ENCODE peak calls at places on chromosomes 6 and 20, in six cellular contexts. N is mucosa of descending colon; K is CD8-positive, alpha-beta T cell; B is psoas muscle; G is hepatocyte; Q is neural progenitor cell. W is an unnamed sample.

GRCh38 chr20:41444821-41445220 is 78.2 kb upstream of the EMILIN3 start:
- DNase-seq in N (no peak), K (no peak), B (no peak), G (no peak), Q (no peak), W (no peak)

GRCh38 chr6:85077098-85077497 is 312.7 kb upstream of the TBX18 start:
- DNase-seq in N (no peak), K (no peak), B (no peak), G (no peak), Q (no peak), W (no peak)

GRCh38 chr6:35036059-35036827 is 104.9 kb downstream of the TCP11 start:
- DNase-seq in N (no peak), K (no peak), B (no peak), G (no peak), Q (no peak), W (no peak)

GRCh38 chr6:24033284-24033683 is 92.7 kb upstream of the NRSN1 start:
- DNase-seq in N (no peak), K (no peak), B (no peak), G (no peak), Q (peak; percentile 41), W (no peak)

GRCh38 chr20:19903168-19903676 is 113.9 kb upstream of the NAA20 start:
- DNase-seq in N (peak; percentile 43), K (no peak), B (no peak), G (peak; percentile 49), Q (no peak), W (no peak)

GRCh38 chr6:16146028-16146427 is 17.1 kb downstream of the MYLIP start:
- DNase-seq in N (no peak), K (no peak), B (peak; percentile 63), G (no peak), Q (no peak), W (no peak)

GRCh38 chr6:56649053-56649769 is 6.5 kb upstream of the DST start:
- DNase-seq in N (no peak), K (no peak), B (no peak), G (peak; percentile 27), Q (no peak), W (no peak)

GRCh38 chr6:47633141-47633540 is 65.2 kb upstream of the ADGRF4 start:
- DNase-seq in N (no peak), K (no peak), B (no peak), G (peak; percentile 15), Q (peak; percentile 48), W (no peak)

GRCh38 chr20:43983359-43983758 is 68.7 kb downstream of the TOX2 start:
- DNase-seq in N (peak; percentile 86), K (no peak), B (no peak), G (no peak), Q (no peak), W (no peak)

GRCh38 chr6:11609324-11610071 is 71.9 kb downstream of the TMEM170B start:
- DNase-seq in N (no peak), K (no peak), B (no peak), G (no peak), Q (peak; percentile 47), W (peak; percentile 52)

GRCh38 chr6:44441091-44441855 is 53.8 kb downstream of the CDC5L start:
- DNase-seq in N (no peak), K (no peak), B (no peak), G (no peak), Q (no peak), W (no peak)
- TF ChIP-seq CTCF in N (no peak), K (no peak), B (no peak), G (no peak), Q (no peak), W (no peak)

DNA sequence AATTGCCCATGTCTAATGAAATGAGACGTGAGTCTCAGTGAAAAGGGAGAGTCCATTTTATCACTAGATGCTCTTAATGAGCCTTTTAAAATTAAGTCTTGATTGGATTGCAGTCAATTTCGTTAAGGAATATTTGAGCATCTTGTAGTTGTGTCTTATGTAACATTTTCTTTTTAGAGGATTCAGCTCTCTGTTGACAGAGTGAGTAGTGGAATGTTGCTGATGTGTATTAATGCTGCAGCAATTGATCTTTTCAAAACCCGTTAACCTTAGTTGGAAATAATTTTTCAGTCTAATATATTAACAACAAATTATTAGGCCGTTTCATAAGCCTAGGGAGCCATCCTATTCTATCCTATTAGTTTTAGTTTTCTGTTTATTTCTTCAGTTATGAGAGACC is 77.4 kb downstream of the QKI start:
- DNase-seq in N (no peak), K (no peak), B (no peak), G (no peak), Q (no peak), W (no peak)
- H3K4me3 ChIP-seq in N (no peak overlapping the region), K (no peak overlapping the region), B (peak overlapping the region; percentile 6), G (no peak overlapping the region), Q (no peak overlapping the region), W (no peak overlapping the region)

GRCh38 chr20:17941826-17942196 is 26.8 kb downstream of the SNX5 start:
- DNase-seq in N (no peak), K (no peak), B (no peak), G (no peak), Q (no peak), W (no peak)
- H3K36me3 ChIP-seq in N (no peaks in the 10 kb centered on the region), K (peaks cover 20% of the 10 kb centered on the region), B (peaks cover 8% of the 10 kb centered on the region), G (no peaks in the 10 kb centered on the region), Q (peaks cover 10% of the 10 kb centered on the region), W (peaks cover 36% of the 10 kb centered on the region)

GRCh38 chr20:36926653-36927200 is 24.8 kb downstream of the SAMHD1 start:
- DNase-seq in N (no peak), K (no peak), B (no peak), G (no peak), Q (no peak), W (no peak)

GRCh38 chr20:36925234-36925633 is 26.3 kb downstream of the SAMHD1 start:
- DNase-seq in N (no peak), K (no peak), B (no peak), G (no peak), Q (no peak), W (no peak)

GRCh38 chr20:36929290-36929689 is 22.2 kb downstream of the SAMHD1 start:
- DNase-seq in N (no peak), K (no peak), B (no peak), G (no peak), Q (no peak), W (no peak)

GRCh38 chr20:36929691-36930090 is 21.8 kb downstream of the SAMHD1 start:
- DNase-seq in N (no peak), K (no peak), B (no peak), G (no peak), Q (no peak), W (no peak)

DNA sequence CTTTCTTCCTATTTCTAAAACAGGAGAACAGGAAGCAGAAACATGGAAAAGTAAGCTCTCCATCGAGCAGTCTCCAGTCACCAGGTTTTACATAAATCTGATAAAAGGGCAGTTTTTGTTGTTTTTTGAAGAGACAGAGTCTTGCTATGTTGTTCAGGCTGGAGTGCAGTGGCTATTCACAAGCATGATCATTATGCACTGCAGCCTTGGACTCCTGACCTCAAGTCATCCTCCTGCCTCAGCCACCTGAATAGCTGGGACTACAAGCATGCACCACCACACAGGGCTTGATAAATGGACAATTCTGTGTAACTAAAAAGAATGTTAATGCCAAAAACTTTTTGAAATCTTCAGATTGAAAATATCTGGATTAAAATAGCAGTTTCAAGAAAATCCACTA is 23.8 kb downstream of the SAMHD1 start:
- DNase-seq in N (no peak), K (no peak), B (no peak), G (no peak), Q (no peak), W (no peak)
- TF ChIP-seq CTCF in N (no peak), K (no peak), B (no peak), G (no peak), Q (no peak), W (no peak)

GRCh38 chr6:28808383-28808782 is 115.4 kb downstream of the TRIM27 start:
- DNase-seq in N (no peak), K (no peak), B (no peak), G (no peak), Q (no peak), W (no peak)
- H3K4me3 ChIP-seq in N (no peak overlapping the region), K (no peak overlapping the region), B (no peak overlapping the region), G (no peak overlapping the region), Q (peak overlapping the region; percentile 54), W (no peak overlapping the region)

GRCh38 chr20:13342469-13343242 is 121.6 kb downstream of the ISM1 start:
- DNase-seq in N (no peak), K (no peak), B (no peak), G (peak; percentile 52), Q (no peak), W (no peak)
- H3K36me3 ChIP-seq in N (no peaks in the 10 kb centered on the region), K (no peaks in the 10 kb centered on the region), B (no peaks in the 10 kb centered on the region), G (no peaks in the 10 kb centered on the region), Q (no peaks in the 10 kb centered on the region), W (no peaks in the 10 kb centered on the region)

DNA sequence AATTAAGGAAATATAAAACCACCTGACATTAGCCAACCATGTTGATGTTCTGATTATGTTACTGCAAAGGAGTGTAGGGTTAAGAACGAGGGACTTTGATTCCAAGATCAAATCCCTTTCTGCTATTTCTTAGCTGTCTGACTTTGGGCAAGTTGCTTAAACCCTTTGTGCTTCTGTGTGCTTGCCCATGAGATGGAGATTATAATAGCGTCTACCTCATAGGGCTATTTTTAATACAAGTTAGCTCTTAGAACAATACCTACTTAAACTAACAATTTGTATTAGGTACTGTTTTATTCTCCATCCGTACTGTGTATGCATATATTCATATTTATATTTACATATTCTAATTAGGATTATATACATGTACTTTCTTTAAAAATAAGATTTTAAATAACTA is 263.8 kb downstream of the ESR1 start:
- DNase-seq in N (no peak), K (no peak), B (no peak), G (no peak), Q (no peak), W (no peak)
- TF ChIP-seq CTCF in N (no peak), K (no peak), B (no peak), G (no peak), Q (no peak), W (no peak)

GRCh38 chr6:45965007-45965406 is 50.7 kb downstream of the CLIC5 start:
- DNase-seq in N (no peak), K (no peak), B (no peak), G (no peak), Q (no peak), W (no peak)

GRCh38 chr6:45966797-45967196 is 48.9 kb downstream of the CLIC5 start:
- DNase-seq in N (no peak), K (no peak), B (no peak), G (no peak), Q (no peak), W (no peak)

GRCh38 chr6:45967363-45967762 is 48.3 kb downstream of the CLIC5 start:
- DNase-seq in N (no peak), K (no peak), B (no peak), G (no peak), Q (no peak), W (no peak)

GRCh38 chr6:45965787-45966186 is 49.9 kb downstream of the CLIC5 start:
- DNase-seq in N (no peak), K (no peak), B (no peak), G (no peak), Q (no peak), W (no peak)

DNA sequence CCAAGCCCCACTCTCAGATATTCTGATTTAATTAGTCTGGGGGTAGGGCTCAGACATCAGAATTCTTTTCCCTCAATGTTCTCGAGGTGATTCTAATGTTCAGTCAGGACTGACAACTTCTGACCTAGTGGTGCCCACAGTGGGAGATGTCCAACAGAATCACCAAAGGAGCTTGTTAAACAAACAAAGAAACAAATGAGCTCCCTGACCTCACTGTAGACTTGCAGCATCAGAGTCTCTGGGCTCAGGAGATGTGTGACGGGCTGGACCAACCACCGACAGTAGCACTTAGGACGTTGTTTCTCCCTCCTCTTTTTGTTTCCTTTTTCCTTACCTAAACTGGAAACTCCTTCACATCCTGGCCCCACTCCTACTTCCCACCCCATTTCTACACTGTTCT is 49.3 kb downstream of the CLIC5 start:
- DNase-seq in N (no peak), K (no peak), B (no peak), G (no peak), Q (no peak), W (no peak)
- H3K4me3 ChIP-seq in N (no peak overlapping the region), K (no peak overlapping the region), B (no peak overlapping the region), G (no peak overlapping the region), Q (no peak overlapping the region), W (no peak overlapping the region)